ENCODE peak calls at places on chromosome 14, in eight cellular contexts. One of them, this sample, is unnamed.

GRCh38 chr14:64637735-64638473 is 66.3 kb upstream of the PLEKHG3 start:
- DNase-seq in right atrium auricular region: no peak
- DNase-seq in GM12878: no peak
- DNase-seq in H9: no peak
- DNase-seq in A549: no peak
- DNase-seq in GM23338: no peak
- DNase-seq in aorta: no peak
- DNase-seq in HAP-1: no peak
- DNase-seq in this sample: no peak

GRCh38 chr14:60278350-60278749 is 29.3 kb downstream of the PPM1A start:
- DNase-seq in HAP-1: no peak
- DNase-seq in GM12878: no peak
- DNase-seq in GM23338: peak; percentile 67
- DNase-seq in aorta: no peak
- DNase-seq in H9: no peak
- DNase-seq in A549: no peak
- DNase-seq in right atrium auricular region: no peak
- DNase-seq in this sample: no peak

GRCh38 chr14:68982581-68982980 is 3.5 kb upstream of the ACTN1 start:
- DNase-seq in GM23338: no peak
- DNase-seq in right atrium auricular region: no peak
- DNase-seq in A549: no peak
- DNase-seq in H9: no peak
- DNase-seq in GM12878: no peak
- DNase-seq in aorta: no peak
- DNase-seq in HAP-1: no peak
- DNase-seq in this sample: no peak

GRCh38 chr14:68787235-68787727 is 5.6 kb downstream of the ZFP36L1 start:
- DNase-seq in H9: peak; percentile 58
- DNase-seq in right atrium auricular region: peak; percentile 66
- DNase-seq in GM23338: peak; percentile 57
- DNase-seq in HAP-1: no peak
- DNase-seq in aorta: no peak
- DNase-seq in A549: peak; percentile 53
- DNase-seq in GM12878: no peak
- DNase-seq in this sample: peak; percentile 86

GRCh38 chr14:31380106-31380505 is 40.2 kb downstream of the HEATR5A start:
- DNase-seq in GM12878: no peak
- DNase-seq in HAP-1: no peak
- DNase-seq in A549: no peak
- DNase-seq in H9: no peak
- DNase-seq in GM23338: no peak
- DNase-seq in aorta: no peak
- DNase-seq in right atrium auricular region: no peak
- DNase-seq in this sample: no peak

GRCh38 chr14:82776958-82777357 is 1243.3 kb upstream of the SEL1L start:
- DNase-seq in A549: no peak
- DNase-seq in H9: no peak
- DNase-seq in GM12878: no peak
- DNase-seq in aorta: no peak
- DNase-seq in HAP-1: no peak
- DNase-seq in GM23338: no peak
- DNase-seq in right atrium auricular region: no peak
- DNase-seq in this sample: no peak

GRCh38 chr14:68981539-68981976 is 2.5 kb upstream of the ACTN1 start:
- DNase-seq in A549: no peak
- DNase-seq in aorta: no peak
- DNase-seq in GM23338: no peak
- DNase-seq in H9: no peak
- DNase-seq in HAP-1: no peak
- DNase-seq in right atrium auricular region: no peak
- DNase-seq in GM12878: no peak
- DNase-seq in this sample: no peak

GRCh38 chr14:64191756-64192155 is 102.4 kb downstream of the ESR2 start:
- DNase-seq in aorta: no peak
- DNase-seq in H9: no peak
- DNase-seq in GM12878: no peak
- DNase-seq in right atrium auricular region: no peak
- DNase-seq in A549: peak; percentile 70
- DNase-seq in HAP-1: no peak
- DNase-seq in GM23338: no peak
- DNase-seq in this sample: no peak

GRCh38 chr14:80638620-80639215 is 302.8 kb downstream of the CEP128 start:
- DNase-seq in GM23338: no peak
- DNase-seq in right atrium auricular region: no peak
- DNase-seq in A549: peak; percentile 89
- DNase-seq in GM12878: no peak
- DNase-seq in aorta: no peak
- DNase-seq in H9: no peak
- DNase-seq in HAP-1: no peak
- DNase-seq in this sample: no peak

DNA sequence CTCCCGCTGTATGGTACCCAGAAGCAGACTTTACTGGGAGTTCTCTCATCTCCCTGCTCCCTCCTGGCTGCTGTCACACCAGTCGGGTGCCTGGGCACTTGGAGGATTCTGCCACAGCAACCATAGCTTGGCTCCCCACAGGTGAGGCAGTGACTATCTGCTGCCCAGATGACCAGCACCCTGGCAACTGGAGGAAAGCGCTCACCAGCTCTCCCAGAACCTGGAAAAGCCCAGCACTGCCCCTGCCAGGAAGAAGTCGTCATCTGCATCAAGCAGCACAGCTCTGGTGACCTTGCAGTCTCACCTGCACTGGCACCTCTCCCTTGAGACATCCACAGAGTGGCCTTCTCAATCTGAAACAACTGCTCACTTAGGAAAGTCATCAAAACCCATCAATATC is 31.9 kb upstream of the TC2N start:
- DNase-seq in HAP-1: no peak
- DNase-seq in H9: no peak
- DNase-seq in A549: peak; percentile 12
- DNase-seq in GM12878: no peak
- DNase-seq in aorta: no peak
- DNase-seq in right atrium auricular region: no peak
- DNase-seq in GM23338: no peak
- DNase-seq in this sample: no peak
- H3K4me1 ChIP-seq in HAP-1: no peaks in the 10 kb centered on the region
- H3K4me1 ChIP-seq in H9: peaks cover 4% of the 10 kb centered on the region
- H3K4me1 ChIP-seq in A549: no peaks in the 10 kb centered on the region
- H3K4me1 ChIP-seq in GM12878: no peaks in the 10 kb centered on the region
- H3K4me1 ChIP-seq in aorta: peaks cover 17% of the 10 kb centered on the region
- H3K4me1 ChIP-seq in right atrium auricular region: no peaks in the 10 kb centered on the region
- H3K4me1 ChIP-seq in GM23338: peaks cover 3% of the 10 kb centered on the region
- H3K4me1 ChIP-seq in this sample: no peaks in the 10 kb centered on the region

GRCh38 chr14:50056457-50056856 is 59.9 kb downstream of the VCPKMT start:
- DNase-seq in aorta: no peak
- DNase-seq in GM23338: no peak
- DNase-seq in right atrium auricular region: no peak
- DNase-seq in HAP-1: no peak
- DNase-seq in H9: no peak
- DNase-seq in A549: no peak
- DNase-seq in GM12878: no peak
- DNase-seq in this sample: peak; percentile 29
- H3K4me1 ChIP-seq in aorta: peaks cover 7% of the 10 kb centered on the region
- H3K4me1 ChIP-seq in GM23338: peaks cover 12% of the 10 kb centered on the region
- H3K4me1 ChIP-seq in right atrium auricular region: no peaks in the 10 kb centered on the region
- H3K4me1 ChIP-seq in HAP-1: no peaks in the 10 kb centered on the region
- H3K4me1 ChIP-seq in H9: peaks cover 1% of the 10 kb centered on the region
- H3K4me1 ChIP-seq in A549: peaks cover 17% of the 10 kb centered on the region
- H3K4me1 ChIP-seq in GM12878: peaks cover 14% of the 10 kb centered on the region
- H3K4me1 ChIP-seq in this sample: peaks cover 12% of the 10 kb centered on the region

DNA sequence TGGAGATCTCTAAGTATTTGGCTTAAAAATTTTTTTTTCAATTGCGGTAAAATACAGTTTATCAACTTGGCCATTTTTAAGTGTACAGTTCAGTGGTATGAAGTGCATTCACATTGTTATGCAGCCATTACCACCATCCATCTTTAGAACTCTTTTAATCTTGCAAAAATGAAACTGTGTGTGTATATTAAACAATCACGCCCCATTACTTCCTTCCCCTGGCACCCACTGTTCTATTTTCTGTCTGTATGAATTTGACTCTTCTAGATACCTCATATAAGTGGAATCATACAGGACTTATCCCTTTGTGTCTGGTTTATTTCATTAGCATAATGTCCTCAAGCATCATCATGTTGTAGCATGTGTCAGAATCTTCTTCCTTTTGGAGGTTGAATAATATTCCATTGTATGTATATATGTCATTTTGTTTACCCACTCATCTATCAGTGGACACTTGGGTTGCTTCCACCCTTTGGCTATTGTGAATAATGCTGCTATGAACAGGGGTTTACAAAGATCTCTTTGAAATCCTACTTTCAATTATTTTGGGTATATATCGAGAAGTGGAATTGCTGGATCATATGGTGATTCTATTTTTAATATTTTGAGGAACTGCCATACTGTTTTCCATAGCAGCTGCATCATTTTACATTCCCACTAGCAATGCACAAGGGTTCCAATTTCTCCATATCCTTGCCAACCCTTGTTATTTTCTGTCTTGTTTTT is 62.9 kb downstream of the SAMD4A start:
- DNase-seq in H9: no peak
- DNase-seq in aorta: no peak
- DNase-seq in GM12878: no peak
- DNase-seq in GM23338: no peak
- DNase-seq in A549: no peak
- DNase-seq in HAP-1: no peak
- DNase-seq in right atrium auricular region: no peak
- DNase-seq in this sample: no peak
- H3K4me1 ChIP-seq in H9: peaks cover 6% of the 10 kb centered on the region
- H3K4me1 ChIP-seq in aorta: peaks cover 16% of the 10 kb centered on the region
- H3K4me1 ChIP-seq in GM12878: peaks cover 16% of the 10 kb centered on the region
- H3K4me1 ChIP-seq in GM23338: peaks cover 27% of the 10 kb centered on the region
- H3K4me1 ChIP-seq in A549: peaks cover 10% of the 10 kb centered on the region
- H3K4me1 ChIP-seq in HAP-1: peaks cover 22% of the 10 kb centered on the region
- H3K4me1 ChIP-seq in right atrium auricular region: no peaks in the 10 kb centered on the region
- H3K4me1 ChIP-seq in this sample: peaks cover 9% of the 10 kb centered on the region

GRCh38 chr14:101876539-101876938 is 87.8 kb upstream of the DYNC1H1 start:
- DNase-seq in HAP-1: no peak
- DNase-seq in right atrium auricular region: peak; percentile 80
- DNase-seq in H9: no peak
- DNase-seq in aorta: no peak
- DNase-seq in A549: no peak
- DNase-seq in GM12878: peak; percentile 75
- DNase-seq in GM23338: no peak
- DNase-seq in this sample: no peak

GRCh38 chr14:101874001-101874400 is 90.4 kb upstream of the DYNC1H1 start:
- DNase-seq in GM23338: no peak
- DNase-seq in HAP-1: no peak
- DNase-seq in right atrium auricular region: no peak
- DNase-seq in aorta: no peak
- DNase-seq in A549: no peak
- DNase-seq in GM12878: no peak
- DNase-seq in H9: no peak
- DNase-seq in this sample: no peak

GRCh38 chr14:101875726-101876268 is 88.6 kb upstream of the DYNC1H1 start:
- DNase-seq in right atrium auricular region: no peak
- DNase-seq in A549: no peak
- DNase-seq in GM12878: no peak
- DNase-seq in HAP-1: no peak
- DNase-seq in aorta: no peak
- DNase-seq in H9: no peak
- DNase-seq in GM23338: no peak
- DNase-seq in this sample: no peak

GRCh38 chr14:101873401-101873800 is 91.0 kb upstream of the DYNC1H1 start:
- DNase-seq in H9: no peak
- DNase-seq in A549: no peak
- DNase-seq in GM12878: no peak
- DNase-seq in GM23338: no peak
- DNase-seq in HAP-1: no peak
- DNase-seq in right atrium auricular region: no peak
- DNase-seq in aorta: no peak
- DNase-seq in this sample: no peak

DNA sequence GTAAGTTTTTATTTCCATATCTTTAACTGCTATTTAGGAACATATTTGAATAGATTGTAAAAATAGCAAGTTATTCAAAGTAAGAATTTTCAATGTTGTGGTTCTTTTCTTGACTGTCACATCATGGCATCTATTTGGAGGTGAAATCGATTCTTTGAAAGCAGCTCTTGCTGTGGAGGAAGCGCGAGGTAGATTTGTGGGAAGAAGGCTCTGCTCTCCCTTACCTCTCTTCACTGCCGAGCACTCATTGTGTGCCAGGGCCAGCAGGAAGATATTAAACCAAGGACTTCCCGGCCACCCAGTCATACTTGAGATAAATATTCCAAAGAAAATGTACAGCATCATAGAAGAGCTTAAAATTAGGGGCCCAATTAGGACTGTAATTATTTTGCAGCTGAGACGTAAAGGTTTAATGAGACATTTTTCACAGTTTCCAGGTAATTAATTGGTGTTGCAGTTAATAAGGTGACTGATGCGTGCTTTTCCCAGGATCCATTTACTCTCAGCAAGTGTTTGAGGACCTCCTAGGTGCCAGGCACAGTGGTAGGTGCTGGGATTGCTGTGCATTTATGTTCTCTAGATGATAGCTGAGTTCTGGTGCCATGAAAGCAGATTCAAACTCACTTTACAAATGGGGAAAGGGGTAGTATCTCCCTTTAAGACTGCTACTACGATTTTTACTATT is 89.2 kb upstream of the DYNC1H1 start:
- DNase-seq in HAP-1: no peak
- DNase-seq in A549: no peak
- DNase-seq in H9: no peak
- DNase-seq in GM23338: no peak
- DNase-seq in aorta: no peak
- DNase-seq in GM12878: no peak
- DNase-seq in right atrium auricular region: no peak
- DNase-seq in this sample: no peak
- H3K4me1 ChIP-seq in HAP-1: no peaks in the 10 kb centered on the region
- H3K4me1 ChIP-seq in A549: peaks cover 18% of the 10 kb centered on the region
- H3K4me1 ChIP-seq in H9: no peaks in the 10 kb centered on the region
- H3K4me1 ChIP-seq in GM23338: no peaks in the 10 kb centered on the region
- H3K4me1 ChIP-seq in aorta: no peaks in the 10 kb centered on the region
- H3K4me1 ChIP-seq in GM12878: peaks cover 49% of the 10 kb centered on the region
- H3K4me1 ChIP-seq in right atrium auricular region: no peaks in the 10 kb centered on the region
- H3K4me1 ChIP-seq in this sample: no peaks in the 10 kb centered on the region